ENCODE peak calls at places on chromosome 16, in eight cellular contexts. R is adrenal gland; H is CD4-positive, alpha-beta memory T cell; I is gastrocnemius medialis; Z is keratinocyte; V is cardiac muscle cell; J is NT2/D1; P is transverse colon. Y is an unnamed sample. For H3K4me1 and H3K27me3, the result is how much of the 10 kb centered on the place peaks cover.

GRCh38 chr16:66902648-66903543 is 15.8 kb downstream of the CDH16 start:
- DNase-seq in R (no peak), H (no peak), I (no peak), Z (no peak), V (no peak), J (no peak), P (no peak), Y (no peak)

GRCh38 chr16:83363521-83363920 is 444.3 kb upstream of the HSBP1 start:
- DNase-seq in R (no peak), H (no peak), I (no peak), Z (no peak), V (no peak), J (no peak), P (no peak), Y (no peak)

GRCh38 chr16:35195173-35195863 is 1735.9 kb downstream of the TP53TG3F start:
- DNase-seq in R (no peak), H (no peak), I (no peak), Z (no peak), V (no peak), J (no peak), P (no peak), Y (no peak)

GRCh38 chr16:22186517-22186916 is 19.6 kb upstream of the EEF2K start:
- DNase-seq in R (no peak), H (no peak), I (no peak), Z (no peak), V (no peak), J (no peak), P (no peak), Y (no peak)

GRCh38 chr16:85227262-85227923 is 115.1 kb upstream of the CIBAR2 start:
- DNase-seq in R (no peak), H (no peak), I (no peak), Z (no peak), V (peak), J (no peak), P (no peak), Y (no peak)

GRCh38 chr16:85419503-85420408 is 193.4 kb upstream of the GSE1 start:
- DNase-seq in R (no peak), H (no peak), I (no peak), Z (no peak), V (no peak), J (no peak), P (no peak), Y (no peak)

GRCh38 chr16:3509470-3509928 is 8.7 kb downstream of the CLUAP1 start:
- DNase-seq in R (no peak), H (peak), I (no peak), Z (no peak), V (no peak), J (no peak), P (peak), Y (peak)

GRCh38 chr16:24609740-24610420 is 70.5 kb downstream of the RBBP6 start:
- DNase-seq in R (peak), H (no peak), I (no peak), Z (no peak), V (peak), J (peak), P (peak), Y (no peak)

GRCh38 chr16:17211797-17212196 is 259.0 kb downstream of the XYLT1 start:
- DNase-seq in R (no peak), H (peak), I (no peak), Z (no peak), V (no peak), J (peak), P (no peak), Y (peak)

GRCh38 chr16:85416267-85417109 is 196.6 kb upstream of the GSE1 start:
- DNase-seq in R (peak), H (peak), I (peak), Z (no peak), V (peak), J (no peak), P (peak), Y (peak)

GRCh38 chr16:23974223-23974622 is 138.4 kb downstream of the PRKCB start:
- DNase-seq in R (no peak), H (no peak), I (no peak), Z (no peak), V (no peak), J (peak), P (no peak), Y (no peak)

GRCh38 chr16:83212301-83212841 is 585.6 kb downstream of the CDH13 start:
- DNase-seq in R (no peak), H (no peak), I (no peak), Z (no peak), V (no peak), J (no peak), P (no peak), Y (no peak)

GRCh38 chr16:24789881-24790280 is 55.9 kb upstream of the SLC5A11 start:
- DNase-seq in R (no peak), H (no peak), I (no peak), Z (no peak), V (no peak), J (no peak), P (no peak), Y (no peak)

GRCh38 chr16:85752511-85753420 is 1.9 kb upstream of the C16orf74 start:
- DNase-seq in R (no peak), H (no peak), I (no peak), Z (no peak), V (peak), J (no peak), P (peak), Y (no peak)

GRCh38 chr16:50593410-50594139 is 45.4 kb downstream of the NKD1 start:
- DNase-seq in R (no peak), H (no peak), I (no peak), Z (no peak), V (peak), J (peak), P (no peak), Y (no peak)

GRCh38 chr16:8894736-8895334 is 12.7 kb downstream of the LITAFD start:
- DNase-seq in R (no peak), H (no peak), I (no peak), Z (no peak), V (no peak), J (no peak), P (no peak), Y (no peak)

GRCh38 chr16:9225527-9226316 is 134.3 kb downstream of the HAPSTR1 start:
- DNase-seq in R (no peak), H (no peak), I (no peak), Z (no peak), V (peak), J (peak), P (no peak), Y (no peak)

GRCh38 chr16:19223235-19223847 is 55.3 kb downstream of the SYT17 start:
- DNase-seq in R (peak), H (peak), I (no peak), Z (no peak), V (peak), J (peak), P (peak), Y (no peak)

GRCh38 chr16:2428051-2428786 is 1.0 kb upstream of the CCNF start:
- DNase-seq in R (peak), H (no peak), I (no peak), Z (no peak), V (peak), J (peak), P (peak), Y (no peak)

GRCh38 chr16:67873435-67874146 is 739 bp downstream of the EDC4 start:
- DNase-seq in R (no peak), H (no peak), I (no peak), Z (no peak), V (no peak), J (no peak), P (peak), Y (no peak)

GRCh38 chr16:14241631-14242030 is 170.5 kb downstream of the MRTFB start:
- DNase-seq in R (no peak), H (no peak), I (no peak), Z (no peak), V (no peak), J (no peak), P (no peak), Y (no peak)

GRCh38 chr16:67327774-67328173 is 1.2 kb downstream of the LRRC36 start:
- DNase-seq in R (no peak), H (no peak), I (no peak), Z (no peak), V (no peak), J (no peak), P (no peak), Y (no peak)

GRCh38 chr16:77877712-77878111 is 89.3 kb downstream of the VAT1L start:
- DNase-seq in R (peak), H (no peak), I (no peak), Z (no peak), V (peak), J (no peak), P (no peak), Y (no peak)

GRCh38 chr16:11245988-11246387 is 10.0 kb downstream of the SOCS1 start:
- DNase-seq in R (no peak), H (no peak), I (no peak), Z (no peak), V (no peak), J (no peak), P (no peak), Y (no peak)

GRCh38 chr16:60246055-60246454 is 1511.9 kb upstream of the GOT2 start:
- DNase-seq in R (no peak), H (no peak), I (no peak), Z (no peak), V (no peak), J (no peak), P (no peak), Y (no peak)

GRCh38 chr16:51577621-51578303 is 426.7 kb upstream of the SALL1 start:
- DNase-seq in R (no peak), H (no peak), I (no peak), Z (peak), V (no peak), J (peak), P (no peak), Y (no peak)

GRCh38 chr16:11167581-11167980 is 88.4 kb downstream of the SOCS1 start:
- DNase-seq in R (no peak), H (no peak), I (no peak), Z (no peak), V (no peak), J (no peak), P (no peak), Y (no peak)

GRCh38 chr16:49128740-49129139 is 152.9 kb downstream of the CBLN1 start:
- DNase-seq in R (no peak), H (no peak), I (no peak), Z (no peak), V (no peak), J (no peak), P (no peak), Y (no peak)

GRCh38 chr16:74825941-74826340 is 51.3 kb upstream of the FA2H start:
- DNase-seq in R (no peak), H (no peak), I (no peak), Z (no peak), V (no peak), J (no peak), P (no peak), Y (no peak)

GRCh38 chr16:74830646-74831045 is 56.0 kb upstream of the FA2H start:
- DNase-seq in R (no peak), H (no peak), I (no peak), Z (no peak), V (no peak), J (no peak), P (no peak), Y (no peak)

GRCh38 chr16:74829637-74830036 is 55.0 kb upstream of the FA2H start:
- DNase-seq in R (peak), H (no peak), I (no peak), Z (no peak), V (peak), J (no peak), P (no peak), Y (no peak)

GRCh38 chr16:74825016-74825415 is 50.4 kb upstream of the FA2H start:
- DNase-seq in R (no peak), H (no peak), I (no peak), Z (no peak), V (no peak), J (no peak), P (no peak), Y (no peak)
- H3K4me3 ChIP-seq in R (no peak), H (no peak), I (no peak), Z (no peak), V (no peak), J (no peak), P (no peak), Y (no peak)

DNA sequence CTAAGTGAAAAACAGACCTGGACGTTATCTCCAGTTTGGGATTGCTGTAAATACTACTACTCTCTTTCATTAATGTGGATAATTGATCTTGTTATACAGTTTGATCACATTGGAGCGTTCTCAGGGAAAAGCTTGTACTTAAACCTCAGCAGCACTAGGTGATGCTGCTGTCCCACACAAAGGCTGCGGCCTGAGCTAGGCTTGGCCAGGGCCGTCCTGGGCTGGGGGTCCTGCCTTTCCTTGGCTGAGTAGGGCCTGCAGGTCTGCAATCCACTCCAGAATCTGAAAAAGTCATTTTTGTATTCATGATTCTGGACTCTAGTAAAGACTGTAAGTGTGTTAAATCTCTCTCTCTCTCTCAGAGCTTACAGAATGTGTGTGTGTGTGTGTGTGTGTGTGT is 23.7 kb upstream of the PMFBP1 start:
- DNase-seq in R (no peak), H (no peak), I (no peak), Z (no peak), V (no peak), J (no peak), P (no peak), Y (no peak)
- H3K4me1 ChIP-seq in R (under half), H (under half), I (under half), Z (under half), V (under half), J (under half), P (under half), Y (under half)

GRCh38 chr16:87100306-87101058 is 216.7 kb downstream of the C16orf95 start:
- DNase-seq in R (no peak), H (no peak), I (no peak), Z (no peak), V (no peak), J (no peak), P (no peak), Y (no peak)

GRCh38 chr16:87096746-87097145 is 220.4 kb downstream of the C16orf95 start:
- DNase-seq in R (no peak), H (no peak), I (no peak), Z (no peak), V (no peak), J (no peak), P (no peak), Y (no peak)

GRCh38 chr16:87101903-87102302 is 215.3 kb downstream of the C16orf95 start:
- DNase-seq in R (no peak), H (no peak), I (no peak), Z (no peak), V (peak), J (no peak), P (no peak), Y (no peak)

GRCh38 chr16:87098361-87098760 is 218.8 kb downstream of the C16orf95 start:
- DNase-seq in R (no peak), H (no peak), I (no peak), Z (no peak), V (no peak), J (no peak), P (no peak), Y (no peak)

GRCh38 chr16:87099001-87099740 is 218.0 kb downstream of the C16orf95 start:
- DNase-seq in R (no peak), H (no peak), I (no peak), Z (no peak), V (no peak), J (no peak), P (no peak), Y (no peak)
- H3K27me3 ChIP-seq in R (under half), H (under half), I (under half), Z (under half), V (under half), J (under half), P (under half), Y (under half)

DNA sequence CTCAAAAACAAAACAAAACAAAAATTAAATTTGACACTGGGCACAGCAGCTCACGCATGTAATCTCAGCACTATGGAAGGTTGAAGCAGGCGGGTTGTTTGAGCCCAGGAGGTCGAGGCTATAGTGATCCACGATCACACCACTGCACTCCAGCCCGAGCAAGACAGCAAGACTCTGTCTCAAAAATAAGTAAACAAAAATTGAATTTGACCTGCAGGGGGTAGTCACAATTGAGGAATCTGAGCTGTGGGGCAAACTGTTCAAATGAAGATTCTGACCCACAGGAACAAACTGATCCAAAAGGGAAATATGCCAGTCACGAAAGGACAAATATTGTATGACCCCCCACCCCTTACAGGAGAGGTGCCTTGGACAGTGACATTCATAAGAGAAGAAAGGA is 29.8 kb downstream of the ANKRD11 start:
- DNase-seq in R (no peak), H (no peak), I (no peak), Z (no peak), V (no peak), J (no peak), P (no peak), Y (no peak)
- H3K4me3 ChIP-seq in R (no peak), H (no peak), I (no peak), Z (no peak), V (no peak), J (no peak), P (no peak), Y (no peak)

GRCh38 chr16:73064996-73065349 is 17.0 kb upstream of the ZFHX3 start:
- DNase-seq in R (peak), H (no peak), I (no peak), Z (no peak), V (no peak), J (no peak), P (no peak), Y (no peak)

GRCh38 chr16:73063854-73064226 is 15.9 kb upstream of the ZFHX3 start:
- DNase-seq in R (no peak), H (no peak), I (no peak), Z (no peak), V (no peak), J (no peak), P (no peak), Y (no peak)

GRCh38 chr16:73062640-73063283 is 14.8 kb upstream of the ZFHX3 start:
- DNase-seq in R (no peak), H (no peak), I (no peak), Z (no peak), V (peak), J (no peak), P (no peak), Y (no peak)

GRCh38 chr16:73064227-73064995 is 16.5 kb upstream of the ZFHX3 start:
- DNase-seq in R (peak), H (no peak), I (no peak), Z (no peak), V (peak), J (no peak), P (no peak), Y (no peak)

DNA sequence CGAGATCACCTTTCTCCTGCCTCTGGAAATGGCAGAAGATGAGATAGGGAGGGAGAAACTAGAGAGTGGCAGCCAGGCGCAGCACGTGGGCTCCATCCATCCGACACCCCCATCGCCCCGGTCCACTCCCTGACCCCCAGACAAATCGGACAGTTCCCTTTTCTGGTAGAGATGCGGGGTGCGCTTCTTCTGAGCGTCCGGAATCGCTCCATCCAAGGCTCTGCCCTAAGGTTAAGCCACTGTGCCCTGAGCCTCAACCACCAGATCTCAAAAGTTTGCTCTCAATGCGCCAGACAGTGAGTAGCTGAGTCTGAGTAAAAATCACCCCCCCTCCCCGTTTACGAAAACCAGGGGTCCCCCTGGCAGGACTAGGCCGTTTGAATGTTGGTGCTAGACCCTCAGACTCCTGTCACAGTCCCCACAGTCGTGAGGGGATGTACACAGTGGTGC is 15.4 kb upstream of the ZFHX3 start:
- DNase-seq in R (no peak), H (no peak), I (no peak), Z (no peak), V (no peak), J (no peak), P (no peak), Y (no peak)
- H3K4me1 ChIP-seq in R (under half), H (under half), I (under half), Z (under half), V (under half), J (under half), P (under half), Y (under half)

GRCh38 chr16:30980959-30981358 is 4.0 kb upstream of the HSD3B7 start:
- DNase-seq in R (no peak), H (no peak), I (no peak), Z (no peak), V (no peak), J (no peak), P (no peak), Y (no peak)

GRCh38 chr16:30983289-30983889 is 1.6 kb upstream of the HSD3B7 start:
- DNase-seq in R (no peak), H (no peak), I (no peak), Z (no peak), V (no peak), J (no peak), P (no peak), Y (no peak)

GRCh38 chr16:30983898-30984610 is 953 bp upstream of the HSD3B7 start:
- DNase-seq in R (no peak), H (no peak), I (no peak), Z (no peak), V (no peak), J (no peak), P (no peak), Y (no peak)

GRCh38 chr16:30984669-30985400 is at the start of gene HSD3B7:
- DNase-seq in R (peak), H (peak), I (peak), Z (no peak), V (peak), J (peak), P (peak), Y (peak)

DNA sequence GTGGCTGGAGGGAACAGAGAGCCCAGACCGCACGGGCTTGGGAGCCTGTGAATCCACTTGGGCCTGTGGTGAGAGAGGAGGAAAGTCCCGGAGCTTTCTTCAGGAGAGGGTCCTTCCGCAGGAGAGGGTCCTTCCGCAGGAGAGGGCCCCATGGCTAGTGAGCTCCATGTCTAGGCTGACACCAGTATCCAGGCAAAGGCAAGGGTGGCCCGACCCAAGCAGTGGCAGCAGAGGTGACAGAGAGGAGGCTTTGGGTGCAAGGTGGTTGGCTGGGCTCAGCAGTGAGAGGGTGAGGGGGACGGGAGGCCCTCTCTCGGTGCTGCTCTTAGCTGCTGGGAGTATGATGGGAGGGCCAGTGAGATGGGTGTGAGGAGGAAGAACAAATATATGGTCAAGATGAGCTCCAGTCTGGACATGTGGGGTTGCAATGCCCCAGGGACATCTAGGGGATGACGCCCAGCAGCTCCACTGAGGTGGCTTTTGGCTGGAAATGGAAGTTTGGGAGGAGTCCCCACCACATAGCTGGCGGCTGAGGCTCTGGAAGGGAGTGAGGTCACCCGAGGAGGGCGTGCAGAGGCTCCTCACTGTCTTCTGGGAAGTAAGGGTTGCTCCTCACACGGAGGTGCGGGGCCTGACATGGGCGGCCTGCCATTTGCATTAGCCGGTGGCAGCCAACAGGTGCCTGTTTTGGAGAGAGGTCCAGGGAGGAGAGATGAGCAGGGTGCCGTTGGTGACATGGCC is 2.3 kb upstream of the HSD3B7 start:
- DNase-seq in R (no peak), H (no peak), I (no peak), Z (no peak), V (no peak), J (no peak), P (no peak), Y (no peak)
- H3K27me3 ChIP-seq in R (under half), H (under half), I (under half), Z (under half), V (under half), J (under half), P (under half), Y (under half)